ENCODE peak calls at places on chromosomes 4 and X, in six cellular contexts. One of them, this sample, is unnamed.

GRCh38 chrX:75106772-75107171 is 49.3 kb downstream of the ABCB7 start:
- DNase-seq in prostate gland: no peak
- DNase-seq in stomach: no peak
- DNase-seq in AG04450: no peak
- DNase-seq in tibial nerve: no peak
- DNase-seq in K562: no peak
- DNase-seq in this sample: no peak

GRCh38 chr4:158729716-158730559 is 6.7 kb upstream of the PPID start:
- DNase-seq in tibial nerve: peak
- DNase-seq in stomach: peak
- DNase-seq in K562: no peak
- DNase-seq in prostate gland: peak
- DNase-seq in AG04450: peak
- DNase-seq in this sample: peak

GRCh38 chr4:124090007-124090406 is 622.5 kb downstream of the ANKRD50 start:
- DNase-seq in prostate gland: no peak
- DNase-seq in tibial nerve: no peak
- DNase-seq in AG04450: no peak
- DNase-seq in stomach: no peak
- DNase-seq in K562: no peak
- DNase-seq in this sample: no peak

GRCh38 chrX:14409341-14409740 is 120.0 kb upstream of the GLRA2 start:
- DNase-seq in K562: no peak
- DNase-seq in stomach: no peak
- DNase-seq in prostate gland: no peak
- DNase-seq in tibial nerve: no peak
- DNase-seq in AG04450: no peak
- DNase-seq in this sample: no peak

GRCh38 chr4:185221491-185221890 is 12.1 kb downstream of the SNX25 start:
- DNase-seq in K562: no peak
- DNase-seq in stomach: no peak
- DNase-seq in tibial nerve: no peak
- DNase-seq in prostate gland: no peak
- DNase-seq in AG04450: no peak
- DNase-seq in this sample: no peak

GRCh38 chr4:98873059-98873458 is 55.9 kb downstream of the EIF4E start:
- DNase-seq in prostate gland: no peak
- DNase-seq in tibial nerve: no peak
- DNase-seq in stomach: no peak
- DNase-seq in K562: no peak
- DNase-seq in AG04450: no peak
- DNase-seq in this sample: no peak

GRCh38 chr4:95549246-95550138 is 719 bp upstream of the UNC5C start:
- DNase-seq in prostate gland: peak
- DNase-seq in stomach: peak
- DNase-seq in K562: no peak
- DNase-seq in AG04450: no peak
- DNase-seq in tibial nerve: peak
- DNase-seq in this sample: no peak

GRCh38 chr4:827209-828081 is 1.5 kb upstream of the CPLX1 start:
- DNase-seq in AG04450: no peak
- DNase-seq in prostate gland: no peak
- DNase-seq in K562: no peak
- DNase-seq in stomach: no peak
- DNase-seq in tibial nerve: no peak
- DNase-seq in this sample: no peak

GRCh38 chrX:6667048-6667768 is 132.3 kb upstream of the VCX3A start:
- DNase-seq in stomach: no peak
- DNase-seq in AG04450: no peak
- DNase-seq in tibial nerve: no peak
- DNase-seq in K562: no peak
- DNase-seq in prostate gland: no peak
- DNase-seq in this sample: no peak

GRCh38 chrX:67544281-67544680 is 460 bp downstream of the AR start:
- DNase-seq in tibial nerve: no peak
- DNase-seq in K562: no peak
- DNase-seq in prostate gland: peak
- DNase-seq in stomach: peak
- DNase-seq in AG04450: no peak
- DNase-seq in this sample: no peak

GRCh38 chrX:119880552-119881437 is 9.2 kb downstream of the NDUFA1 start:
- DNase-seq in stomach: no peak
- DNase-seq in tibial nerve: no peak
- DNase-seq in prostate gland: peak
- DNase-seq in AG04450: no peak
- DNase-seq in K562: peak
- DNase-seq in this sample: no peak

GRCh38 chr4:6377626-6378492 is 94.6 kb downstream of the PPP2R2C start:
- DNase-seq in K562: no peak
- DNase-seq in tibial nerve: no peak
- DNase-seq in AG04450: no peak
- DNase-seq in prostate gland: no peak
- DNase-seq in stomach: no peak
- DNase-seq in this sample: no peak

GRCh38 chrX:52341493-52341892 is 27.3 kb upstream of the XAGE2 start:
- DNase-seq in stomach: no peak
- DNase-seq in tibial nerve: no peak
- DNase-seq in K562: no peak
- DNase-seq in AG04450: no peak
- DNase-seq in prostate gland: no peak
- DNase-seq in this sample: no peak

GRCh38 chrX:151753313-151754041 is 18.9 kb downstream of the CNGA2 start:
- DNase-seq in prostate gland: peak
- DNase-seq in AG04450: peak
- DNase-seq in K562: peak
- DNase-seq in stomach: peak
- DNase-seq in tibial nerve: peak
- DNase-seq in this sample: no peak

GRCh38 chr4:74964311-74964710 is 31.4 kb downstream of the PARM1 start:
- DNase-seq in tibial nerve: no peak
- DNase-seq in K562: no peak
- DNase-seq in AG04450: no peak
- DNase-seq in prostate gland: no peak
- DNase-seq in stomach: no peak
- DNase-seq in this sample: no peak

GRCh38 chr4:112343330-112343729 is 46.2 kb downstream of the ALPK1 start:
- DNase-seq in AG04450: no peak
- DNase-seq in prostate gland: no peak
- DNase-seq in K562: no peak
- DNase-seq in tibial nerve: no peak
- DNase-seq in stomach: no peak
- DNase-seq in this sample: no peak

GRCh38 chr4:40557741-40558140 is 71.9 kb downstream of the RBM47 start:
- DNase-seq in stomach: no peak
- DNase-seq in K562: no peak
- DNase-seq in AG04450: no peak
- DNase-seq in prostate gland: no peak
- DNase-seq in tibial nerve: no peak
- DNase-seq in this sample: no peak

GRCh38 chr4:71074452-71075299 is 81.2 kb downstream of the DCK start:
- DNase-seq in K562: no peak
- DNase-seq in stomach: peak
- DNase-seq in AG04450: no peak
- DNase-seq in tibial nerve: no peak
- DNase-seq in prostate gland: peak
- DNase-seq in this sample: no peak

GRCh38 chr4:3850128-3850527 is 83.9 kb downstream of the ADRA2C start:
- DNase-seq in prostate gland: no peak
- DNase-seq in stomach: no peak
- DNase-seq in tibial nerve: no peak
- DNase-seq in K562: no peak
- DNase-seq in AG04450: no peak
- DNase-seq in this sample: no peak

GRCh38 chr4:81030061-81030616 is 369 bp upstream of the BMP3 start:
- DNase-seq in prostate gland: no peak
- DNase-seq in stomach: no peak
- DNase-seq in AG04450: no peak
- DNase-seq in tibial nerve: no peak
- DNase-seq in K562: no peak
- DNase-seq in this sample: no peak

DNA sequence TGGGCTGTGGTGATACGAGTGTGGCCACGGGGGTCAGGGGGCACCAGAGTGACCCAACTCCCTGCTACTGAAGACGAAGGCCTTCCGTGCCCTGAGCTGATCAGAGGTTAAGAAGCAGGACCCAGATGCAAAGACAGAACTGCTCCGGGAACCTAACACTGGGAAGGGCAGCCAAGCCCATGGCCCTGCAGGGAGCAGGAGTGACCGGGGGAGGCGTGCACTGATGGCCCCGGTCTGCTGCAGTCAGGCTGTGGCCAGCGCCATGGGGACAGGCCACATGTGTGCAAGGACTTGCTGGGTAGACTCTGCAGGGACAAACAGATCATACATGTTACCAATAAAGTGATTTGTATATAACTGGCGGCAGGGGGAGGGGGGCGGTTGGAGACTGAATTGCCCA is 74.6 kb downstream of the ACOX3 start:
- DNase-seq in stomach: no peak
- DNase-seq in prostate gland: no peak
- DNase-seq in K562: no peak
- DNase-seq in AG04450: no peak
- DNase-seq in tibial nerve: no peak
- DNase-seq in this sample: no peak
- TF ChIP-seq CTCF in stomach: no peak
- TF ChIP-seq CTCF in prostate gland: no peak
- TF ChIP-seq CTCF in K562: no peak
- TF ChIP-seq CTCF in AG04450: no peak
- TF ChIP-seq CTCF in tibial nerve: no peak
- TF ChIP-seq CTCF in this sample: no peak

DNA sequence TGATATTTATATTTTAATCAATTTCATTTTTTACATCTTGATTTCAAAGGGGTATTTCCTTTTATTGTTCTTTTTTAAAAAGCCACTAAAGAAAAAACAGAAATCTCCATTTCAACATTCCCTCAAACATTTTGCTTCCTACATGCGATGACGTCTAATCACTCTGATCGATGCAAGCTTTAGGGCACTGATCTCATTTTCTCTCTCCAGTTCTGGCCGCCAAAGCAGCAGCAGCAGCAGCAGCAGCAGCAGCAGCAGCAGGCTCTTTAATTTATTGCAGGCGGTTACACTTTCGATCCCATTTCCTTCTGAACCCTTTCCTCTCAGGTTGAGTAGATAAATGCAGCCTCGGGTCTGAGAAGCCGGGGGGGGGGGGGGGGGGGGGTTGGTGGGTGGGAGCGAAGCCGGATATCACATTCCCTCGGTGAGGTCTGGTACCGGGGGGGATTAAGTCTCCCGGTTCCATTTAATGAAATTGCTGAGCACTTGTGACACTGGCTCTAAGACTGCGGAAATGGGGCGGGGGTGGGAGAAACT is 3.4 kb upstream of the PCDH7 start:
- DNase-seq in prostate gland: no peak
- DNase-seq in K562: no peak
- DNase-seq in stomach: no peak
- DNase-seq in tibial nerve: no peak
- DNase-seq in AG04450: no peak
- DNase-seq in this sample: no peak
- H3K27ac ChIP-seq in prostate gland: peak
- H3K27ac ChIP-seq in K562: no peak
- H3K27ac ChIP-seq in stomach: peak
- H3K27ac ChIP-seq in tibial nerve: no peak
- H3K27ac ChIP-seq in AG04450: peak
- H3K27ac ChIP-seq in this sample: no peak

DNA sequence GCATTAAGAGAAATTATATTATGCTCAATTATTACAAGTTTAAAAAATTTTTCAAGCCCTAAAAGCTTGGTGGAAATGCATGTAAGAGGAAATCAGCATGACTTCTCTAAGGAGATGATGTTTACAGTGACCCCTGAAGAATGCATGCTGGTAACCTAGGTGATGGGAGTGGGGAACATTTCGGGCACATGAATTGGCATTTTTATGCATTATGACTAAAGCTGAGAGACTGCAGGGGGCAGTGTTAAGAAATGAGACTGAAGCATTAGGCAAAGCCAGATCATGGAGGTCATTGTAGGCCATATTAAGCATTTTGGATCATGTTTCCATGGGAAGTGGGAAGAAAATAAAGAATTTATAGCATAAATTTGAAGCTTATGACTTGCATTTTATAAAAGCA is 421.3 kb downstream of the FAT4 start:
- DNase-seq in tibial nerve: no peak
- DNase-seq in stomach: no peak
- DNase-seq in prostate gland: no peak
- DNase-seq in K562: peak
- DNase-seq in AG04450: no peak
- DNase-seq in this sample: no peak
- TF ChIP-seq CTCF in tibial nerve: no peak
- TF ChIP-seq CTCF in stomach: no peak
- TF ChIP-seq CTCF in prostate gland: no peak
- TF ChIP-seq CTCF in K562: peak
- TF ChIP-seq CTCF in AG04450: peak
- TF ChIP-seq CTCF in this sample: no peak

GRCh38 chr4:38923746-38924145 is 56.1 kb downstream of the FAM114A1 start:
- DNase-seq in prostate gland: no peak
- DNase-seq in AG04450: no peak
- DNase-seq in K562: no peak
- DNase-seq in stomach: no peak
- DNase-seq in tibial nerve: no peak
- DNase-seq in this sample: no peak
- H3K27ac ChIP-seq in prostate gland: no peak
- H3K27ac ChIP-seq in AG04450: no peak
- H3K27ac ChIP-seq in K562: no peak
- H3K27ac ChIP-seq in stomach: no peak
- H3K27ac ChIP-seq in tibial nerve: no peak
- H3K27ac ChIP-seq in this sample: no peak

GRCh38 chr4:102842367-102842766 is 15.0 kb upstream of the UBE2D3 start:
- DNase-seq in prostate gland: no peak
- DNase-seq in AG04450: no peak
- DNase-seq in stomach: no peak
- DNase-seq in K562: no peak
- DNase-seq in tibial nerve: no peak
- DNase-seq in this sample: no peak
- TF ChIP-seq CTCF in prostate gland: no peak
- TF ChIP-seq CTCF in AG04450: no peak
- TF ChIP-seq CTCF in stomach: no peak
- TF ChIP-seq CTCF in K562: no peak
- TF ChIP-seq CTCF in tibial nerve: no peak
- TF ChIP-seq CTCF in this sample: no peak